ENCODE peak calls at places on chromosomes 2 and 18, in ten cellular contexts. One of them, this sample, is unnamed.

GRCh38 chr2:136134126-136134525 is 16.2 kb upstream of the CXCR4 start:
- DNase-seq in KBM-7: no peak
- DNase-seq in GM13977: no peak
- DNase-seq in COR-L47: no peak
- DNase-seq in coronary artery: peak
- DNase-seq in anterior cingulate cortex: no peak
- DNase-seq in stimulated activated CD4-positive, alpha-beta T cell treated with anti-CD3 and anti-CD28 coated beads, Interleukin-2, amount 100 ng/mL, for 24 hours: no peak
- DNase-seq in AG04449: no peak
- DNase-seq in glutamatergic neuron: no peak
- DNase-seq in kidney epithelial cell: no peak
- DNase-seq in this sample: peak

GRCh38 chr2:54038835-54039234 is 68.0 kb upstream of the PSME4 start:
- DNase-seq in KBM-7: no peak
- DNase-seq in GM13977: no peak
- DNase-seq in COR-L47: no peak
- DNase-seq in coronary artery: no peak
- DNase-seq in anterior cingulate cortex: no peak
- DNase-seq in stimulated activated CD4-positive, alpha-beta T cell treated with anti-CD3 and anti-CD28 coated beads, Interleukin-2, amount 100 ng/mL, for 24 hours: no peak
- DNase-seq in AG04449: no peak
- DNase-seq in glutamatergic neuron: no peak
- DNase-seq in kidney epithelial cell: no peak
- DNase-seq in this sample: no peak

GRCh38 chr2:164458801-164459200 is 162.5 kb downstream of the GRB14 start:
- DNase-seq in KBM-7: no peak
- DNase-seq in GM13977: no peak
- DNase-seq in COR-L47: peak
- DNase-seq in coronary artery: no peak
- DNase-seq in anterior cingulate cortex: no peak
- DNase-seq in stimulated activated CD4-positive, alpha-beta T cell treated with anti-CD3 and anti-CD28 coated beads, Interleukin-2, amount 100 ng/mL, for 24 hours: no peak
- DNase-seq in AG04449: no peak
- DNase-seq in glutamatergic neuron: no peak
- DNase-seq in kidney epithelial cell: no peak
- DNase-seq in this sample: no peak

GRCh38 chr18:44916429-44917183 is 235.9 kb downstream of the SETBP1 start:
- DNase-seq in KBM-7: no peak
- DNase-seq in GM13977: no peak
- DNase-seq in COR-L47: no peak
- DNase-seq in coronary artery: no peak
- DNase-seq in anterior cingulate cortex: no peak
- DNase-seq in stimulated activated CD4-positive, alpha-beta T cell treated with anti-CD3 and anti-CD28 coated beads, Interleukin-2, amount 100 ng/mL, for 24 hours: no peak
- DNase-seq in AG04449: no peak
- DNase-seq in glutamatergic neuron: no peak
- DNase-seq in kidney epithelial cell: no peak
- DNase-seq in this sample: no peak

GRCh38 chr2:58081000-58081399 is 34.4 kb downstream of the VRK2 start:
- DNase-seq in KBM-7: no peak
- DNase-seq in GM13977: no peak
- DNase-seq in COR-L47: peak
- DNase-seq in coronary artery: no peak
- DNase-seq in anterior cingulate cortex: no peak
- DNase-seq in stimulated activated CD4-positive, alpha-beta T cell treated with anti-CD3 and anti-CD28 coated beads, Interleukin-2, amount 100 ng/mL, for 24 hours: no peak
- DNase-seq in AG04449: no peak
- DNase-seq in glutamatergic neuron: no peak
- DNase-seq in kidney epithelial cell: no peak
- DNase-seq in this sample: no peak

GRCh38 chr2:237431372-237431771 is 17.4 kb upstream of the COL6A3 start:
- DNase-seq in KBM-7: no peak
- DNase-seq in GM13977: no peak
- DNase-seq in COR-L47: no peak
- DNase-seq in coronary artery: no peak
- DNase-seq in anterior cingulate cortex: no peak
- DNase-seq in stimulated activated CD4-positive, alpha-beta T cell treated with anti-CD3 and anti-CD28 coated beads, Interleukin-2, amount 100 ng/mL, for 24 hours: peak
- DNase-seq in AG04449: peak
- DNase-seq in glutamatergic neuron: no peak
- DNase-seq in kidney epithelial cell: no peak
- DNase-seq in this sample: no peak

GRCh38 chr2:3377279-3377611 is 373 bp downstream of the EIPR1 start:
- DNase-seq in KBM-7: no peak
- DNase-seq in GM13977: peak
- DNase-seq in COR-L47: no peak
- DNase-seq in coronary artery: no peak
- DNase-seq in anterior cingulate cortex: no peak
- DNase-seq in stimulated activated CD4-positive, alpha-beta T cell treated with anti-CD3 and anti-CD28 coated beads, Interleukin-2, amount 100 ng/mL, for 24 hours: peak
- DNase-seq in AG04449: no peak
- DNase-seq in glutamatergic neuron: no peak
- DNase-seq in kidney epithelial cell: peak
- DNase-seq in this sample: peak

GRCh38 chr2:73983322-73984202 is 1.1 kb upstream of the TET3 start:
- DNase-seq in KBM-7: peak
- DNase-seq in GM13977: peak
- DNase-seq in COR-L47: peak
- DNase-seq in coronary artery: no peak
- DNase-seq in anterior cingulate cortex: no peak
- DNase-seq in stimulated activated CD4-positive, alpha-beta T cell treated with anti-CD3 and anti-CD28 coated beads, Interleukin-2, amount 100 ng/mL, for 24 hours: no peak
- DNase-seq in AG04449: no peak
- DNase-seq in glutamatergic neuron: peak
- DNase-seq in kidney epithelial cell: peak
- DNase-seq in this sample: no peak

GRCh38 chr2:15169326-15170038 is 391.7 kb downstream of the NBAS start:
- DNase-seq in KBM-7: no peak
- DNase-seq in GM13977: no peak
- DNase-seq in COR-L47: no peak
- DNase-seq in coronary artery: peak
- DNase-seq in anterior cingulate cortex: no peak
- DNase-seq in stimulated activated CD4-positive, alpha-beta T cell treated with anti-CD3 and anti-CD28 coated beads, Interleukin-2, amount 100 ng/mL, for 24 hours: no peak
- DNase-seq in AG04449: peak
- DNase-seq in glutamatergic neuron: no peak
- DNase-seq in kidney epithelial cell: peak
- DNase-seq in this sample: no peak

GRCh38 chr2:24935145-24935544 is 15.1 kb upstream of the ADCY3 start:
- DNase-seq in KBM-7: no peak
- DNase-seq in GM13977: no peak
- DNase-seq in COR-L47: no peak
- DNase-seq in coronary artery: no peak
- DNase-seq in anterior cingulate cortex: no peak
- DNase-seq in stimulated activated CD4-positive, alpha-beta T cell treated with anti-CD3 and anti-CD28 coated beads, Interleukin-2, amount 100 ng/mL, for 24 hours: no peak
- DNase-seq in AG04449: no peak
- DNase-seq in glutamatergic neuron: no peak
- DNase-seq in kidney epithelial cell: no peak
- DNase-seq in this sample: no peak

GRCh38 chr2:223269386-223269785 is 217.4 kb downstream of the KCNE4 start:
- DNase-seq in KBM-7: no peak
- DNase-seq in GM13977: no peak
- DNase-seq in COR-L47: no peak
- DNase-seq in coronary artery: no peak
- DNase-seq in anterior cingulate cortex: no peak
- DNase-seq in stimulated activated CD4-positive, alpha-beta T cell treated with anti-CD3 and anti-CD28 coated beads, Interleukin-2, amount 100 ng/mL, for 24 hours: no peak
- DNase-seq in AG04449: no peak
- DNase-seq in glutamatergic neuron: no peak
- DNase-seq in kidney epithelial cell: no peak
- DNase-seq in this sample: no peak

GRCh38 chr2:85796549-85797262 is 42.9 kb downstream of the ATOH8 start:
- DNase-seq in KBM-7: no peak
- DNase-seq in GM13977: no peak
- DNase-seq in COR-L47: peak
- DNase-seq in coronary artery: peak
- DNase-seq in anterior cingulate cortex: peak
- DNase-seq in stimulated activated CD4-positive, alpha-beta T cell treated with anti-CD3 and anti-CD28 coated beads, Interleukin-2, amount 100 ng/mL, for 24 hours: no peak
- DNase-seq in AG04449: no peak
- DNase-seq in glutamatergic neuron: no peak
- DNase-seq in kidney epithelial cell: no peak
- DNase-seq in this sample: no peak

GRCh38 chr2:105697781-105698449 is 46.8 kb upstream of the NCK2 start:
- DNase-seq in KBM-7: no peak
- DNase-seq in GM13977: no peak
- DNase-seq in COR-L47: no peak
- DNase-seq in coronary artery: no peak
- DNase-seq in anterior cingulate cortex: no peak
- DNase-seq in stimulated activated CD4-positive, alpha-beta T cell treated with anti-CD3 and anti-CD28 coated beads, Interleukin-2, amount 100 ng/mL, for 24 hours: no peak
- DNase-seq in AG04449: no peak
- DNase-seq in glutamatergic neuron: no peak
- DNase-seq in kidney epithelial cell: no peak
- DNase-seq in this sample: no peak